ENCODE peak calls at places on chromosome 1, in six cellular contexts. One of them, this sample, is unnamed. For H3K4me1, the result is how much of the 10 kb centered on the place peaks cover.

GRCh38 chr1:21775985-21776562 is 6.9 kb downstream of the USP48 start:
- DNase-seq in lower lobe of right lung: no peak
- DNase-seq in Panc1: no peak
- DNase-seq in prostate gland: no peak
- DNase-seq in GM23338: no peak
- DNase-seq in aorta: no peak
- DNase-seq in this sample: no peak

GRCh38 chr1:231724876-231725647 is 98.5 kb downstream of the DISC1 start:
- DNase-seq in lower lobe of right lung: peak
- DNase-seq in Panc1: peak
- DNase-seq in prostate gland: no peak
- DNase-seq in GM23338: peak
- DNase-seq in aorta: no peak
- DNase-seq in this sample: peak

GRCh38 chr1:230812568-230812967 is 55.8 kb downstream of the C1orf198 start:
- DNase-seq in lower lobe of right lung: no peak
- DNase-seq in Panc1: no peak
- DNase-seq in prostate gland: no peak
- DNase-seq in GM23338: no peak
- DNase-seq in aorta: no peak
- DNase-seq in this sample: no peak

GRCh38 chr1:189499736-189500135 is 977.9 kb downstream of the BRINP3 start:
- DNase-seq in lower lobe of right lung: no peak
- DNase-seq in Panc1: no peak
- DNase-seq in prostate gland: no peak
- DNase-seq in GM23338: no peak
- DNase-seq in aorta: no peak
- DNase-seq in this sample: no peak

GRCh38 chr1:220272841-220273090 is 513 bp upstream of the RAB3GAP2 start:
- DNase-seq in lower lobe of right lung: no peak
- DNase-seq in Panc1: no peak
- DNase-seq in prostate gland: no peak
- DNase-seq in GM23338: peak
- DNase-seq in aorta: no peak
- DNase-seq in this sample: no peak

GRCh38 chr1:20348326-20348910 is 57.7 kb downstream of the VWA5B1 start:
- DNase-seq in lower lobe of right lung: no peak
- DNase-seq in Panc1: no peak
- DNase-seq in prostate gland: no peak
- DNase-seq in GM23338: no peak
- DNase-seq in aorta: no peak
- DNase-seq in this sample: no peak

GRCh38 chr1:119647228-119647733 is 785 bp downstream of the ZNF697 start:
- DNase-seq in lower lobe of right lung: peak
- DNase-seq in Panc1: no peak
- DNase-seq in prostate gland: no peak
- DNase-seq in GM23338: no peak
- DNase-seq in aorta: peak
- DNase-seq in this sample: no peak

GRCh38 chr1:17540255-17541001 is 930 bp downstream of the ARHGEF10L start:
- DNase-seq in lower lobe of right lung: no peak
- DNase-seq in Panc1: no peak
- DNase-seq in prostate gland: peak
- DNase-seq in GM23338: peak
- DNase-seq in aorta: peak
- DNase-seq in this sample: no peak

GRCh38 chr1:19514391-19514831 is 29.1 kb upstream of the CAPZB start:
- DNase-seq in lower lobe of right lung: no peak
- DNase-seq in Panc1: no peak
- DNase-seq in prostate gland: peak
- DNase-seq in GM23338: no peak
- DNase-seq in aorta: no peak
- DNase-seq in this sample: no peak

GRCh38 chr1:69915347-69915746 is 290.0 kb downstream of the LRRC40 start:
- DNase-seq in lower lobe of right lung: no peak
- DNase-seq in Panc1: no peak
- DNase-seq in prostate gland: no peak
- DNase-seq in GM23338: no peak
- DNase-seq in aorta: no peak
- DNase-seq in this sample: no peak

GRCh38 chr1:59143824-59144223 is 153.1 kb upstream of the FGGY start:
- DNase-seq in lower lobe of right lung: no peak
- DNase-seq in Panc1: no peak
- DNase-seq in prostate gland: no peak
- DNase-seq in GM23338: no peak
- DNase-seq in aorta: no peak
- DNase-seq in this sample: peak

GRCh38 chr1:31180338-31180737 is 59.3 kb downstream of the NKAIN1 start:
- DNase-seq in lower lobe of right lung: no peak
- DNase-seq in Panc1: no peak
- DNase-seq in prostate gland: no peak
- DNase-seq in GM23338: no peak
- DNase-seq in aorta: no peak
- DNase-seq in this sample: no peak

GRCh38 chr1:145720878-145721671 is 1.8 kb downstream of the CD160 start:
- DNase-seq in lower lobe of right lung: peak
- DNase-seq in Panc1: no peak
- DNase-seq in prostate gland: peak
- DNase-seq in GM23338: peak
- DNase-seq in aorta: peak
- DNase-seq in this sample: peak

GRCh38 chr1:18597159-18598042 is 33.2 kb upstream of the PAX7 start:
- DNase-seq in lower lobe of right lung: peak
- DNase-seq in Panc1: no peak
- DNase-seq in prostate gland: peak
- DNase-seq in GM23338: peak
- DNase-seq in aorta: peak
- DNase-seq in this sample: peak

GRCh38 chr1:208595745-208596144 is 351.6 kb upstream of the PLXNA2 start:
- DNase-seq in lower lobe of right lung: no peak
- DNase-seq in Panc1: no peak
- DNase-seq in prostate gland: no peak
- DNase-seq in GM23338: no peak
- DNase-seq in aorta: no peak
- DNase-seq in this sample: no peak

GRCh38 chr1:212034516-212035122 is 738 bp downstream of the INTS7 start:
- DNase-seq in lower lobe of right lung: no peak
- DNase-seq in Panc1: no peak
- DNase-seq in prostate gland: no peak
- DNase-seq in GM23338: no peak
- DNase-seq in aorta: no peak
- DNase-seq in this sample: no peak
- H3K4me1 ChIP-seq in lower lobe of right lung: under half
- H3K4me1 ChIP-seq in Panc1: half or more
- H3K4me1 ChIP-seq in prostate gland: under half
- H3K4me1 ChIP-seq in GM23338: under half
- H3K4me1 ChIP-seq in aorta: under half
- H3K4me1 ChIP-seq in this sample: under half

DNA sequence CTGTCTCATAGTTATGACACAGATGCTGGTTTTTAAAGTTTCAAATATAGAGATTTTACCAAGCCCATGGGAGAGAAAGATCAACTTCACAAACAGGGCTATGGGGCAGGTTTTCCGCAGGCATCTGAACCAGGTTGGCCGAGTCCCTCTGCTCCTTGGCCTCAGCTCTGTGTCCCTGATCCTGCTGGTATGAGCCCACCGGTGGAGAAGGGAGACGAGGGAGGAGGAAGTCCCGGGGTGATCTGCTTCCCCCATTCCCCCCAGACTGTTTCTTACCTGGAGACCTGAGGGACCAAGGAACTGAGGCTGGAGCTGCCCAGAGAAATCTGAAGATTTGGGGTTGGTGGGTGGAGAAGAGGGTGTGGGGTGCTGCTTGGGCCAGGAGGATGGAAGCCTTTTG is 28.9 kb upstream of the BTG2 start:
- DNase-seq in lower lobe of right lung: no peak
- DNase-seq in Panc1: no peak
- DNase-seq in prostate gland: no peak
- DNase-seq in GM23338: no peak
- DNase-seq in aorta: no peak
- DNase-seq in this sample: no peak
- H3K4me1 ChIP-seq in lower lobe of right lung: half or more
- H3K4me1 ChIP-seq in Panc1: under half
- H3K4me1 ChIP-seq in prostate gland: under half
- H3K4me1 ChIP-seq in GM23338: under half
- H3K4me1 ChIP-seq in aorta: under half
- H3K4me1 ChIP-seq in this sample: under half

DNA sequence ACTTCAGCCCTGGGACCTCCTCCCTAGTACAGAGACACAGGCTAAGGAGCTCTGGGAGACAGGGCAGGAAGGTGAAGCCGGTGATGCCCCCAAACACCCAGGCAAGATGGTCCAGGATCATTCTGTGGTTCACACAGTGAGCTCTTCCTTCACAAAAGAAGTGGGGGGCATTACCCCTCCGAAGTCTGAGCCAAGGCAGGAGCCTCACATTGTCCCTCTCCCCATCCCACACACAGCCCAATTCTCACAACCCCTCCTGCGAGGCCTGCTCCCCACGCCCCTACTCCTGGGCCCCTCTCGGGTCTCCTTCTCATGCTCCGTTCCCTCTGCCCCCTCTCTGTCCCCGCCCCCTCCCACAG is 10.7 kb downstream of the MEF2D start:
- DNase-seq in lower lobe of right lung: no peak
- DNase-seq in Panc1: no peak
- DNase-seq in prostate gland: no peak
- DNase-seq in GM23338: no peak
- DNase-seq in aorta: no peak
- DNase-seq in this sample: no peak
- H3K4me1 ChIP-seq in lower lobe of right lung: half or more
- H3K4me1 ChIP-seq in Panc1: under half
- H3K4me1 ChIP-seq in prostate gland: half or more
- H3K4me1 ChIP-seq in GM23338: under half
- H3K4me1 ChIP-seq in aorta: under half
- H3K4me1 ChIP-seq in this sample: half or more

GRCh38 chr1:42943166-42943565 is 15.5 kb downstream of the SLC2A1 start:
- DNase-seq in lower lobe of right lung: peak
- DNase-seq in Panc1: no peak
- DNase-seq in prostate gland: peak
- DNase-seq in GM23338: no peak
- DNase-seq in aorta: no peak
- DNase-seq in this sample: peak
- H3K4me1 ChIP-seq in lower lobe of right lung: half or more
- H3K4me1 ChIP-seq in Panc1: half or more
- H3K4me1 ChIP-seq in prostate gland: half or more
- H3K4me1 ChIP-seq in GM23338: under half
- H3K4me1 ChIP-seq in aorta: under half
- H3K4me1 ChIP-seq in this sample: under half

DNA sequence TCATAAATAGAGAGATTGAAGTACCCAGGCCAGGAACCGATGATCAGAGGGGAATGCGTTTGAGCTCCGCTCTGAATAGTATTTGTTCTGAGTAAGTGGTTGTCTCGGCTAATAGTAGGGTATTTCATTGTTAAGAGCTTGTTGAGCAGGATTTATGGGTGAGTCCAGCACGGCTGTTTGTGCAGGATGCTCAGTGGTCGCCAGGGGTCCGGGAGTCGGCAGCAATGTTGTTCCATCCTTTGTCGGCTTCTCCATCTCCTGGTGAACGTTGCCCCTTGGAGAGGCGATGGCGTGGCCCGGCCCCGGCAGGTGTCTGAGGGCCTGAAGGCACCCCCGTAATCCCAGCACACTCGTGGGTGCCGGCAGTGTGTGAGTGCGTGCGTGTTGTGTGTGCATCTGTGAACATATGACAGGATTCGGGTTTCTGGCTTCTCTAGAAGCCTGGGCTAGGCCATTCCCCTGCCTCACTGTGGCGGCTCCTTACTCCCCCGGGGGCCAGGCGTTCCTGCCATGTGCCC is 160.8 kb upstream of the ARHGEF16 start:
- DNase-seq in lower lobe of right lung: no peak
- DNase-seq in Panc1: no peak
- DNase-seq in prostate gland: no peak
- DNase-seq in GM23338: no peak
- DNase-seq in aorta: no peak
- DNase-seq in this sample: no peak
- H3K4me1 ChIP-seq in lower lobe of right lung: under half
- H3K4me1 ChIP-seq in Panc1: under half
- H3K4me1 ChIP-seq in prostate gland: under half
- H3K4me1 ChIP-seq in GM23338: under half
- H3K4me1 ChIP-seq in aorta: under half
- H3K4me1 ChIP-seq in this sample: under half